ENCODE peak calls at places on chromosomes 12 and 14, in eight cellular contexts. One of them, this sample, is unnamed.

GRCh38 chr14:76467843-76468242 is 91.9 kb downstream of the ESRRB start:
- DNase-seq in K562: no peak
- DNase-seq in fibroblast of the aortic adventitia: no peak
- DNase-seq in mucosa of descending colon: no peak
- DNase-seq in CD8-positive, alpha-beta T cell: no peak
- DNase-seq in OCI-LY7: no peak
- DNase-seq in natural killer cell: no peak
- DNase-seq in MM.1S: no peak
- DNase-seq in this sample: no peak

GRCh38 chr12:10249690-10250455 is 37.2 kb downstream of the GABARAPL1 start:
- DNase-seq in K562: no peak
- DNase-seq in fibroblast of the aortic adventitia: no peak
- DNase-seq in mucosa of descending colon: no peak
- DNase-seq in CD8-positive, alpha-beta T cell: peak; percentile 14
- DNase-seq in OCI-LY7: peak; percentile 50
- DNase-seq in natural killer cell: peak; percentile 50
- DNase-seq in MM.1S: no peak
- DNase-seq in this sample: no peak

GRCh38 chr14:103732868-103733626 is 17.4 kb downstream of the ZFYVE21 start:
- DNase-seq in K562: no peak
- DNase-seq in fibroblast of the aortic adventitia: no peak
- DNase-seq in mucosa of descending colon: no peak
- DNase-seq in CD8-positive, alpha-beta T cell: no peak
- DNase-seq in OCI-LY7: no peak
- DNase-seq in natural killer cell: no peak
- DNase-seq in MM.1S: no peak
- DNase-seq in this sample: no peak

GRCh38 chr14:89915114-89915878 is 39.2 kb downstream of the EFCAB11 start:
- DNase-seq in K562: peak; percentile 56
- DNase-seq in fibroblast of the aortic adventitia: peak; percentile 85
- DNase-seq in mucosa of descending colon: peak; percentile 40
- DNase-seq in CD8-positive, alpha-beta T cell: peak; percentile 29
- DNase-seq in OCI-LY7: peak; percentile 68
- DNase-seq in natural killer cell: peak; percentile 40
- DNase-seq in MM.1S: peak; percentile 50
- DNase-seq in this sample: peak; percentile 55

GRCh38 chr14:63454863-63455622 is 88.1 kb downstream of the PPP2R5E start:
- DNase-seq in K562: no peak
- DNase-seq in fibroblast of the aortic adventitia: peak; percentile 55
- DNase-seq in mucosa of descending colon: no peak
- DNase-seq in CD8-positive, alpha-beta T cell: no peak
- DNase-seq in OCI-LY7: no peak
- DNase-seq in natural killer cell: no peak
- DNase-seq in MM.1S: no peak
- DNase-seq in this sample: no peak

GRCh38 chr12:118783703-118784102 is 197.6 kb upstream of the SRRM4 start:
- DNase-seq in K562: no peak
- DNase-seq in fibroblast of the aortic adventitia: no peak
- DNase-seq in mucosa of descending colon: no peak
- DNase-seq in CD8-positive, alpha-beta T cell: no peak
- DNase-seq in OCI-LY7: no peak
- DNase-seq in natural killer cell: no peak
- DNase-seq in MM.1S: no peak
- DNase-seq in this sample: no peak

GRCh38 chr12:57280234-57281062 is 29.5 kb upstream of the STAC3 start:
- DNase-seq in K562: peak; percentile 72
- DNase-seq in fibroblast of the aortic adventitia: peak; percentile 93
- DNase-seq in mucosa of descending colon: peak; percentile 71
- DNase-seq in CD8-positive, alpha-beta T cell: peak; percentile 48
- DNase-seq in OCI-LY7: peak; percentile 69
- DNase-seq in natural killer cell: no peak
- DNase-seq in MM.1S: no peak
- DNase-seq in this sample: peak; percentile 77

GRCh38 chr14:75452324-75452723 is 24.5 kb downstream of the JDP2 start:
- DNase-seq in K562: no peak
- DNase-seq in fibroblast of the aortic adventitia: no peak
- DNase-seq in mucosa of descending colon: no peak
- DNase-seq in CD8-positive, alpha-beta T cell: no peak
- DNase-seq in OCI-LY7: no peak
- DNase-seq in natural killer cell: no peak
- DNase-seq in MM.1S: no peak
- DNase-seq in this sample: no peak

GRCh38 chr14:78359581-78359980 is 189.4 kb downstream of the NRXN3 start:
- DNase-seq in K562: no peak
- DNase-seq in fibroblast of the aortic adventitia: no peak
- DNase-seq in mucosa of descending colon: no peak
- DNase-seq in CD8-positive, alpha-beta T cell: no peak
- DNase-seq in OCI-LY7: no peak
- DNase-seq in natural killer cell: no peak
- DNase-seq in MM.1S: no peak
- DNase-seq in this sample: no peak

GRCh38 chr14:36212987-36213386 is 36.5 kb upstream of the PTCSC3 start:
- DNase-seq in K562: no peak
- DNase-seq in fibroblast of the aortic adventitia: no peak
- DNase-seq in mucosa of descending colon: no peak
- DNase-seq in CD8-positive, alpha-beta T cell: no peak
- DNase-seq in OCI-LY7: no peak
- DNase-seq in natural killer cell: no peak
- DNase-seq in MM.1S: no peak
- DNase-seq in this sample: no peak

GRCh38 chr14:36204674-36205073 is 28.2 kb upstream of the PTCSC3 start:
- DNase-seq in K562: no peak
- DNase-seq in fibroblast of the aortic adventitia: no peak
- DNase-seq in mucosa of descending colon: no peak
- DNase-seq in CD8-positive, alpha-beta T cell: no peak
- DNase-seq in OCI-LY7: no peak
- DNase-seq in natural killer cell: no peak
- DNase-seq in MM.1S: no peak
- DNase-seq in this sample: no peak

GRCh38 chr14:36212577-36212976 is 36.1 kb upstream of the PTCSC3 start:
- DNase-seq in K562: no peak
- DNase-seq in fibroblast of the aortic adventitia: no peak
- DNase-seq in mucosa of descending colon: no peak
- DNase-seq in CD8-positive, alpha-beta T cell: no peak
- DNase-seq in OCI-LY7: no peak
- DNase-seq in natural killer cell: no peak
- DNase-seq in MM.1S: no peak
- DNase-seq in this sample: no peak

GRCh38 chr14:36208690-36209278 is 32.3 kb upstream of the PTCSC3 start:
- DNase-seq in K562: no peak
- DNase-seq in fibroblast of the aortic adventitia: no peak
- DNase-seq in mucosa of descending colon: no peak
- DNase-seq in CD8-positive, alpha-beta T cell: no peak
- DNase-seq in OCI-LY7: no peak
- DNase-seq in natural killer cell: no peak
- DNase-seq in MM.1S: no peak
- DNase-seq in this sample: no peak

DNA sequence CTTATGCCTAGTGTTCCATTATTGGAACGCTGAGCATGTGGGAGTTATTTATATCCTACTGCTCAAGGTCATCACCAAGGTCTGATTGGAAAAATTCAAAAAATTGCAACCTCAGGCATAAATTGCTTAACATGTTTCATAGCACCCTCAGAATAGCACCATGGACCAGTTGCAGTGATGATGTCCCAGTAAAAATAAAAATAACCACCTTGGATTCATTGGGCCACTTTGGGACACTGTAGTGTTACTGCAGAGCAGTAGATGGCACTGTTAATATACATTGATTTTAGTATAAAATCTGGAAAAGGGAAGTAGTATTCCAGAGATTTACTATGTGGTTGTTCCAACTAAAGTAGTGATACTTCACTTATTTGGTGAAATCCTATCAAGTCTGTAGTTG is 31.0 kb upstream of the PTCSC3 start:
- DNase-seq in K562: no peak
- DNase-seq in fibroblast of the aortic adventitia: peak; percentile 13
- DNase-seq in mucosa of descending colon: no peak
- DNase-seq in CD8-positive, alpha-beta T cell: no peak
- DNase-seq in OCI-LY7: no peak
- DNase-seq in natural killer cell: no peak
- DNase-seq in MM.1S: no peak
- DNase-seq in this sample: no peak
- TF ChIP-seq CTCF in K562: peak; percentile 52
- TF ChIP-seq CTCF in fibroblast of the aortic adventitia: peak; percentile 34
- TF ChIP-seq CTCF in mucosa of descending colon: peak; percentile 11
- TF ChIP-seq CTCF in CD8-positive, alpha-beta T cell: no peak
- TF ChIP-seq CTCF in OCI-LY7: peak; percentile 54
- TF ChIP-seq CTCF in natural killer cell: no peak
- TF ChIP-seq CTCF in MM.1S: no peak
- TF ChIP-seq CTCF in this sample: no peak

DNA sequence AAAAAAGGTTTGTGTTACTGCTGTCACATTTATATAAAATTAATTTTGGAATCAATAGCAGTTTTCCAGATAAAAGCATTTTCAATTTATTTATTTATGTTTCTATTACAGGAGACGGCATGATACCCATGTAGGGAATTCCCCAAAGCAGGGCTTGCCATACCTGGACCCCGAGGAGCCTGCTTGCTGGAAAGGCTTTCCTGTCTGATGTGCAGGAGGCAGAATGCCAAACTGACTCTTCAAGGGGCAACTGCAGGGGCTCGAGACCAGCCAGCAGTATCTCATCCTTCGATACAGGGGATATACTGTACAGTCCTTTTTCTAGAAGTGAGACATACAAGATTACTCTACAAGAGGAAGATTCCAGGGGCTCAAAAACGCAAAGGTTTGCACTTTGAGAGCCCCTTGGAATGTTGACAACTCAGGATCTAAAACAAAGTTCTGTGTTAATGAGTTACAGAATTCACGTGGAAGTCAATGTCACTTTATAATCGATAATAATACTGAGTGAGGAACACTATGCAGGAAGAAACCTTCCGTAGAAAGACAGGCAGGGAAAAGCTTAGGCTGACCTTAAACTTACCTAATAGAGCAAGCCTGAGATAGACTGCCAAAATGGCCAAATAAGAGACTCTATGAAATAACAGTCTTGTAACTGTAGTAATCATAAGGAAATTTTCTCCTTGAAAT is 38.6 kb downstream of the ZNF664 start:
- DNase-seq in K562: no peak
- DNase-seq in fibroblast of the aortic adventitia: no peak
- DNase-seq in mucosa of descending colon: no peak
- DNase-seq in CD8-positive, alpha-beta T cell: no peak
- DNase-seq in OCI-LY7: no peak
- DNase-seq in natural killer cell: no peak
- DNase-seq in MM.1S: no peak
- DNase-seq in this sample: no peak
- TF ChIP-seq CTCF in K562: no peak
- TF ChIP-seq CTCF in fibroblast of the aortic adventitia: no peak
- TF ChIP-seq CTCF in mucosa of descending colon: no peak
- TF ChIP-seq CTCF in CD8-positive, alpha-beta T cell: no peak
- TF ChIP-seq CTCF in OCI-LY7: no peak
- TF ChIP-seq CTCF in natural killer cell: no peak
- TF ChIP-seq CTCF in MM.1S: no peak
- TF ChIP-seq CTCF in this sample: no peak

GRCh38 chr14:36605506-36605857 is 23.1 kb upstream of the NKX2-8 start:
- DNase-seq in K562: no peak
- DNase-seq in fibroblast of the aortic adventitia: peak; percentile 16
- DNase-seq in mucosa of descending colon: no peak
- DNase-seq in CD8-positive, alpha-beta T cell: no peak
- DNase-seq in OCI-LY7: no peak
- DNase-seq in natural killer cell: no peak
- DNase-seq in MM.1S: no peak
- DNase-seq in this sample: no peak
- TF ChIP-seq CTCF in K562: no peak
- TF ChIP-seq CTCF in fibroblast of the aortic adventitia: peak; percentile 19
- TF ChIP-seq CTCF in mucosa of descending colon: no peak
- TF ChIP-seq CTCF in CD8-positive, alpha-beta T cell: no peak
- TF ChIP-seq CTCF in OCI-LY7: no peak
- TF ChIP-seq CTCF in natural killer cell: no peak
- TF ChIP-seq CTCF in MM.1S: no peak
- TF ChIP-seq CTCF in this sample: no peak

DNA sequence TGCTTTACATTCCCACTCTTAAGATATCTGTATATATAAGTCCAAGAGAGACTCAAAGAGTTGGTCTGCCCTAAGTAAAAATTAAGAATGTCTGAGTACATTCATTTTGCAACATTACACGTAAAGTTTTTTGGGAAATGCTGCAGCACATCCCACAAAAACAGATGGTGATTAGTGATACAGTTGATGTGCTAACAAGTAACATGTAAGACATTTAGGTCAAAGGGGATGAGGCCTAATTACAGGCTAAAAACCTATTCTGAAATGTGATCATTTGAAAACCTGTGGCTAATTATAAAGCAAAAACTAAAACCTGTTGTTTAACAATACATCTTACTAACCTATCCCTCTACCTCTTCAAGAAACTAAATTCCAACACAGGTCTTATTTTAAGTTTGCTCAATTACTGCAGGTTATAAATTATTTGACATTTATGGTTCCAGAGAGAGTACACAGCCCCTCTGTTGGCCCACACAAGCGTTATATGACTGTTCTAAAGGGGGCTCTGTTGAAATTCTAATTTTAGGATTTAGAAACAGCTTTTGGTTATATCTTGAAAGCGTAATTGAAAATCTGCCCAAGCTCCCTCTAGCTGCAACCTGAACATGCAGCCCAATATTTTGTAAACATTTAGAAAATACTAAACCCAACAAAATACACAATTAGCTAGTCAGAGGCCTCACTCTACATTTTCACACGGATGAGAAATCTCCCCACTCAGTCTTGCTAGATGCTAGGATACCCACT is 42.9 kb downstream of the BRAP start:
- DNase-seq in K562: peak; percentile 38
- DNase-seq in fibroblast of the aortic adventitia: no peak
- DNase-seq in mucosa of descending colon: no peak
- DNase-seq in CD8-positive, alpha-beta T cell: no peak
- DNase-seq in OCI-LY7: no peak
- DNase-seq in natural killer cell: no peak
- DNase-seq in MM.1S: no peak
- DNase-seq in this sample: no peak
- TF ChIP-seq CTCF in K562: peak; percentile 19
- TF ChIP-seq CTCF in fibroblast of the aortic adventitia: peak; percentile 22
- TF ChIP-seq CTCF in mucosa of descending colon: no peak
- TF ChIP-seq CTCF in CD8-positive, alpha-beta T cell: no peak
- TF ChIP-seq CTCF in OCI-LY7: no peak
- TF ChIP-seq CTCF in natural killer cell: no peak
- TF ChIP-seq CTCF in MM.1S: no peak
- TF ChIP-seq CTCF in this sample: no peak

DNA sequence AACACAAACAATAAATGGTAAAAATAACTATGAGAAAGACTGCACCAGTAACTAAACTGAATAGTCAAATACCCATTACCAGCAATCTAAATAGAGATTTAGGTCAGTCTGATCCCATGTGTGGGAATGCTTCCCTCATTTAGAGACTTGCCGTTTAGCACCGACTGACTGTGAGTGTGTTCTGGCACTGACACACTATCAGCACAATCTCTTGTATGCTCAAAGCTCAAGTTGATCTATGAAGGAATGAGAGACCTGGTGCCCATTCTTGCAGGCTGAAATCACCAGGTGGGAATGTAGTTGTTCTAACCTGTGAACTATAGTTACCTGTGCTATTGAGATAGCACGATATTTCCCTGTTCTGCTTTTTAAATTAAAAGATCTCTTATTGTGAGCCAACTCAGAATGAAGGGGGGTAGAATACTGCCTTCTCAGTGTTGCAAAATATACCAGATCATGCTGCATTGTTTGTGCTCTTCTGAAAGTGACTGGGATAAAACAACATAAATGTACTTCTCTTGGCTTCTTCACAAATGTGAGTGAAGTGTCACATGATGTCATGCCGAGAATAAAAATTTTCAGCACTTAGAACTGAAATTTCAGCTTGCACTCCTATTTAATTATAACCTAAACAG is 99.6 kb downstream of the LIN7A start:
- DNase-seq in K562: no peak
- DNase-seq in fibroblast of the aortic adventitia: no peak
- DNase-seq in mucosa of descending colon: no peak
- DNase-seq in CD8-positive, alpha-beta T cell: no peak
- DNase-seq in OCI-LY7: no peak
- DNase-seq in natural killer cell: no peak
- DNase-seq in MM.1S: no peak
- DNase-seq in this sample: no peak
- TF ChIP-seq CTCF in K562: no peak
- TF ChIP-seq CTCF in fibroblast of the aortic adventitia: no peak
- TF ChIP-seq CTCF in mucosa of descending colon: no peak
- TF ChIP-seq CTCF in CD8-positive, alpha-beta T cell: no peak
- TF ChIP-seq CTCF in OCI-LY7: no peak
- TF ChIP-seq CTCF in natural killer cell: no peak
- TF ChIP-seq CTCF in MM.1S: no peak
- TF ChIP-seq CTCF in this sample: no peak

This sample was measured in GM20000.